ENCODE peak calls at places on chromosomes 11 and 22, in nine cellular contexts. D is ovary, V is stomach, U is A549, T is transverse colon, B is HepG2, R is GM12878, W is tibial nerve, K is suprapubic skin. J is an unnamed sample.

GRCh38 chr11:44308923-44309482 is 936 bp downstream of the ALX4 start:
- DNase-seq in R (no peak), V (no peak), T (no peak), D (no peak), U (no peak), W (no peak), B (no peak), K (no peak), J (no peak)

GRCh38 chr11:75554258-75555022 is 7.6 kb upstream of the SERPINH1 start:
- DNase-seq in B (peak), U (no peak), T (peak), D (peak), V (peak), K (peak), W (peak), R (no peak), J (peak)

GRCh38 chr22:31046591-31047226 is 34.4 kb upstream of the SMTN start:
- DNase-seq in K (no peak), V (peak), W (peak), D (peak), T (peak), R (no peak), U (no peak), B (peak), J (peak)

GRCh38 chr11:131385763-131386394 is 15.5 kb downstream of the NTM start:
- DNase-seq in T (no peak), K (no peak), B (no peak), U (no peak), W (no peak), R (no peak), V (no peak), D (no peak), J (no peak)

GRCh38 chr11:69311767-69312385 is 17.9 kb downstream of the MYEOV start:
- DNase-seq in B (no peak), U (no peak), W (no peak), D (no peak), V (no peak), T (no peak), R (no peak), K (peak), J (peak)

GRCh38 chr22:39808087-39808486 is 85.5 kb downstream of the ENTHD1 start:
- DNase-seq in R (no peak), B (peak), K (no peak), U (peak), W (no peak), D (no peak), V (no peak), T (peak), J (no peak)

GRCh38 chr11:133897331-133897650 is 52.0 kb upstream of the SPATA19 start:
- DNase-seq in U (no peak), K (peak), D (no peak), R (no peak), W (no peak), B (no peak), V (no peak), T (no peak), J (peak)

GRCh38 chr11:14836106-14836492 is 55.9 kb downstream of the CYP2R1 start:
- DNase-seq in V (no peak), B (no peak), K (no peak), R (no peak), D (no peak), W (no peak), T (no peak), U (no peak), J (no peak)

GRCh38 chr11:70297341-70297740 is 26.9 kb downstream of the PPFIA1 start:
- DNase-seq in T (no peak), W (no peak), V (no peak), B (no peak), D (no peak), K (no peak), U (no peak), R (no peak), J (no peak)

GRCh38 chr11:73040046-73040445 is 102.1 kb downstream of the FCHSD2 start:
- DNase-seq in U (no peak), V (no peak), W (no peak), T (no peak), D (no peak), K (no peak), B (no peak), R (no peak), J (no peak)

GRCh38 chr11:119315139-119316016 is 1.6 kb downstream of the MCAM start:
- DNase-seq in B (no peak), R (no peak), W (no peak), U (no peak), D (no peak), T (peak), V (no peak), K (peak), J (peak)

GRCh38 chr22:50314081-50314454 is 6.6 kb upstream of the PLXNB2 start:
- DNase-seq in U (no peak), V (no peak), B (no peak), T (no peak), R (no peak), K (no peak), W (no peak), D (no peak), J (no peak)

GRCh38 chr11:72439455-72439854 is 5.1 kb upstream of the CLPB start:
- DNase-seq in W (no peak), R (no peak), K (no peak), U (no peak), B (no peak), T (no peak), V (no peak), D (no peak), J (no peak)

GRCh38 chr11:48013269-48013901 is 33.0 kb downstream of the PTPRJ start:
- DNase-seq in V (peak), T (peak), K (no peak), R (no peak), U (peak), B (peak), D (no peak), W (no peak), J (peak)

GRCh38 chr11:65524010-65524746 is 705 bp upstream of the SCYL1 start:
- DNase-seq in U (no peak), K (peak), V (no peak), R (no peak), T (peak), W (no peak), D (peak), B (no peak), J (peak)

GRCh38 chr11:14182833-14183340 is 176.1 kb downstream of the RRAS2 start:
- DNase-seq in D (no peak), V (no peak), R (no peak), B (no peak), U (no peak), K (no peak), W (no peak), T (no peak), J (no peak)

GRCh38 chr11:74443071-74443864 is 24.1 kb downstream of the KCNE3 start:
- DNase-seq in R (no peak), T (peak), U (peak), V (peak), B (peak), W (no peak), K (no peak), D (no peak), J (no peak)

GRCh38 chr11:69636512-69636866 is 4.5 kb upstream of the CCND1 start:
- DNase-seq in U (peak), R (no peak), V (peak), K (no peak), T (peak), W (no peak), B (no peak), D (peak), J (peak)

GRCh38 chr11:28833670-28834069 is 725.5 kb downstream of the METTL15 start:
- DNase-seq in U (peak), B (no peak), R (no peak), D (no peak), V (no peak), W (no peak), T (no peak), K (no peak), J (no peak)

GRCh38 chr11:67266424-67267187 is at the start of gene GRK2:
- DNase-seq in T (no peak), D (peak), R (no peak), K (no peak), W (no peak), B (no peak), U (peak), V (peak), J (peak)

GRCh38 chr11:115500547-115501503 is 3.4 kb downstream of the CADM1 start:
- DNase-seq in V (no peak), K (no peak), B (peak), T (no peak), W (no peak), D (no peak), U (no peak), R (no peak), J (no peak)

GRCh38 chr11:35030716-35031213 is 108.2 kb upstream of the CD44 start:
- DNase-seq in B (no peak), D (no peak), W (no peak), T (peak), K (peak), V (no peak), R (no peak), U (peak), J (peak)

GRCh38 chr22:46007848-46008261 is 30.9 kb upstream of the WNT7B start:
- DNase-seq in K (peak), W (peak), R (no peak), B (no peak), V (peak), T (peak), U (no peak), D (peak), J (peak)

GRCh38 chr22:45290410-45290936 is 5.7 kb downstream of the UPK3A start:
- DNase-seq in U (peak), R (no peak), V (peak), D (no peak), K (peak), B (no peak), W (no peak), T (peak), J (no peak)

GRCh38 chr11:66789097-66789890 is 53.9 kb upstream of the RCE1 start:
- DNase-seq in U (no peak), D (no peak), K (no peak), T (no peak), W (no peak), B (peak), V (no peak), R (no peak), J (no peak)

GRCh38 chr11:21785351-21785750 is 407.5 kb upstream of the ANO5 start:
- DNase-seq in B (no peak), K (no peak), D (no peak), T (no peak), V (no peak), R (no peak), U (no peak), W (no peak), J (no peak)

GRCh38 chr11:68303083-68303482 is 9.3 kb upstream of the LRP5 start:
- DNase-seq in D (no peak), R (no peak), K (no peak), W (no peak), U (no peak), V (no peak), B (no peak), T (no peak), J (no peak)

GRCh38 chr11:1233351-1234053 is 10.6 kb downstream of the MUC5B start:
- DNase-seq in W (no peak), B (no peak), U (no peak), R (no peak), V (no peak), T (peak), D (no peak), K (peak), J (peak)

GRCh38 chr11:104665631-104666030 is 232.6 kb downstream of the CASP12 start:
- DNase-seq in T (no peak), D (no peak), R (no peak), B (no peak), U (no peak), K (no peak), W (no peak), V (no peak), J (no peak)

GRCh38 chr11:57643802-57644201 is 5.9 kb downstream of the YPEL4 start:
- DNase-seq in V (no peak), K (no peak), T (no peak), U (no peak), W (no peak), D (no peak), B (no peak), R (no peak), J (no peak)

GRCh38 chr11:23586188-23586587 is 725.9 kb upstream of the CCDC179 start:
- DNase-seq in U (no peak), D (no peak), T (no peak), B (no peak), V (no peak), R (no peak), K (no peak), W (no peak), J (no peak)

GRCh38 chr11:63599211-63600122 is 14.8 kb downstream of the PLAAT3 start:
- DNase-seq in R (no peak), K (peak), W (no peak), T (no peak), B (no peak), D (no peak), U (peak), V (no peak), J (no peak)

GRCh38 chr22:18032455-18033101 is 8.2 kb upstream of the MICAL3 start:
- DNase-seq in V (no peak), K (peak), W (no peak), D (no peak), T (no peak), B (no peak), U (peak), R (no peak), J (no peak)

GRCh38 chr11:8389034-8389996 is 125.6 kb upstream of the LMO1 start:
- DNase-seq in U (no peak), R (no peak), B (peak), V (peak), K (no peak), D (peak), W (no peak), T (no peak), J (no peak)

GRCh38 chr11:8386134-8386864 is 122.6 kb upstream of the LMO1 start:
- DNase-seq in T (no peak), K (no peak), R (peak), B (no peak), V (no peak), D (no peak), U (no peak), W (no peak), J (no peak)

GRCh38 chr11:8384199-8384821 is 120.6 kb upstream of the LMO1 start:
- DNase-seq in U (peak), B (no peak), R (no peak), D (peak), W (no peak), V (peak), T (peak), K (no peak), J (peak)

GRCh38 chr11:8387693-8388092 is 124.0 kb upstream of the LMO1 start:
- DNase-seq in D (no peak), R (no peak), U (no peak), V (no peak), W (no peak), B (no peak), K (no peak), T (no peak), J (no peak)

GRCh38 chr11:8387141-8387540 is 123.5 kb upstream of the LMO1 start:
- DNase-seq in D (no peak), R (no peak), K (no peak), B (no peak), W (no peak), U (no peak), T (no peak), V (no peak), J (no peak)
- TF ChIP-seq EP300 in D (no peak), R (no peak), K (no peak), B (no peak), W (no peak), U (no peak), T (no peak), V (no peak), J (no peak)

DNA sequence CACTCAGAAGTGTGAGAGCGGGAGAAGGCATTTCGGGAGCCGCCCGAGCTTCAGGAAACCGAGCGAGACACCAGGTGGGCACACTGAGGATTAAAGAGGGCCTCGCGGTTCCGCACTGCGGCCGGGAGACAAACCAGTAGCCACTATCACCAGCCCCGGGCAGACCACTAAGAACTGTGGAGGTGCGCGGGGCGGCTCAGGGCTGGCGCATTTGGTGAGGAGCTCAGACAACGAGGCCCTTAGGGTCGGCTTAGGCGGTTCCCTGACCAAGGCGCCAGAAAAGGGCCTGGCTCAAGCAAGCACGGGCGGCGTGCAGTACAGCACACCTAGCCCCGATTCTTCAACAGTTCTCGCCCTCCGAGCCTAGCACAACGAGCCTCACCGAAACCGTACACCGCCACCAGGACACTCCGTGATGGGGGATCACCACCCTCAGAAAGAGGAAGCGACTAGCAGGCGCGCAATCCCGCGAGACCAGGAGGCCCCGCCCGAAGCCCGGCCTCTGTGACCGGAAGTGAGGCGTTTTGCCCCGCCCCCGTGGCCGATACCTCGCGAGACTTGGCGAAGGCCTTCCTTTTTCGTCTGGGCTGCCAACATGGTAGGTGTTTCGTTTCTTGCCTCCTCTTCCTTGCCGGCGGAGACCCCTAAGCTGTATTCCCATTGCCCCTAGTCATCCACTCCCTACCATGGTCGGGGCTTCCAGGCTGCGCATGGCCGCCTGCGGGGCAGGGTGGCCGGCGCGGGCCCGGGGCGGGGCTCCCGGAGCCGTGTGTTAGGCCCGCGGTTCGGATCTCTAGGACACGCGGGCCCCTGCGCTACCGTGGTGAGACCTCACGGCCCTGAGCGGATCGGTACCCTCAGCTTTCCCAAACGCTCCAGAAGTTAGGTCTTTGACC is at the start of the genes RPL27A and TRIM66:
- DNase-seq in W (peak), K (peak), T (peak), V (peak), U (peak), D (peak), B (peak), R (peak), J (peak)
- TF ChIP-seq POLR2A in W (peak), K (peak), T (peak), V (peak), U (peak), D (peak), B (peak), R (peak), J (peak)

GRCh38 chr22:23026777-23027176 is 43.5 kb upstream of the GNAZ start:
- DNase-seq in U (no peak), W (no peak), R (no peak), D (no peak), K (no peak), T (no peak), B (no peak), V (no peak), J (no peak)
- TF ChIP-seq EP300 in U (no peak), W (no peak), R (no peak), D (no peak), K (no peak), T (no peak), B (no peak), V (no peak), J (no peak)

DNA sequence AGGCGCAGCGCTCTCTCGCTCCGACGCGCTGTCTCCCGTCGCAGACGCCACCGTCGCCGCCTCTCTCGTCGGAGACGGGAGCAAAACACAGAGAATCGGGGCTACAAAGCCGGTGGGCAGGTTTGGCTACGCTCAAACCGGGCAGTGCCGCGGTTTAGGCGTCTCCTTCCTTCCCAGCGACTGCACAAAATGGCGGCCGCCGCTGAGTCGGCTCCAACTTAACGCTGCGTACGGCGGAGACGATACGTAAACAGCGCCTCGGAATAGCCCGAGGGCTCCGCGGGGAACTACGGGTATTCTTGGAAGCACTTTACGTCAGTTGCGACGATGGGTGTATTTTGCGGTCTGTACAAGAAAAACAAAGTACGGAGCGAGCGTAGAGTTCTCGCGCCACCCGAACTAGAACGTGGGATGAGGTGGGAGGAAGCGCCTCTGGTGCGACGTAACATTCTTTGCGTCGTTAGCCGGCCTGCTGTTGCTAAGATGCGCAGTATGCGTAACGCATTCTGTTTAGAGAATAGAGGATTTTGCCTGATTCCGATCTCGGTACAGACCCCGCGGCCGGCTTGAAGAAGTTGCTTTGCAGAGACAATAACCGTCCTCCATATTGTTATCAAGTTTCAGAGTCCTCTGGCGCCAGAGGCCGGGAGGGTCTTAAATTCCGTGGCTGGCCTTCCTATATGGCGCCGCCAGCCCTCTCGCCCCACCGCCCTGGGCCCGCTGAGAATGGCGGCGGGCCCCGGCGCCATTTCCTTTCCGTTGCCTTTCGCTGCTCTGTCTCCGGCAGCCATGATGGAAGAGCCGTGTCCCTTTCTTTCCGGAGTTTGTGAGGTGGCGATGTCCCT is at the start of gene DDX17:
- DNase-seq in K (peak), U (peak), T (peak), R (peak), V (peak), B (peak), D (peak), W (peak), J (peak)
- TF ChIP-seq POLR2A in K (peak), U (peak), T (peak), R (peak), V (peak), B (peak), D (peak), W (peak), J (peak)

GRCh38 chr11:126627376-126627775 is 271.9 kb downstream of the ST3GAL4 start:
- DNase-seq in U (no peak), K (no peak), D (no peak), T (no peak), R (no peak), V (no peak), B (no peak), W (no peak), J (no peak)
- TF ChIP-seq EP300 in U (no peak), K (no peak), D (no peak), T (no peak), R (no peak), V (no peak), B (no peak), W (no peak), J (no peak)

DNA sequence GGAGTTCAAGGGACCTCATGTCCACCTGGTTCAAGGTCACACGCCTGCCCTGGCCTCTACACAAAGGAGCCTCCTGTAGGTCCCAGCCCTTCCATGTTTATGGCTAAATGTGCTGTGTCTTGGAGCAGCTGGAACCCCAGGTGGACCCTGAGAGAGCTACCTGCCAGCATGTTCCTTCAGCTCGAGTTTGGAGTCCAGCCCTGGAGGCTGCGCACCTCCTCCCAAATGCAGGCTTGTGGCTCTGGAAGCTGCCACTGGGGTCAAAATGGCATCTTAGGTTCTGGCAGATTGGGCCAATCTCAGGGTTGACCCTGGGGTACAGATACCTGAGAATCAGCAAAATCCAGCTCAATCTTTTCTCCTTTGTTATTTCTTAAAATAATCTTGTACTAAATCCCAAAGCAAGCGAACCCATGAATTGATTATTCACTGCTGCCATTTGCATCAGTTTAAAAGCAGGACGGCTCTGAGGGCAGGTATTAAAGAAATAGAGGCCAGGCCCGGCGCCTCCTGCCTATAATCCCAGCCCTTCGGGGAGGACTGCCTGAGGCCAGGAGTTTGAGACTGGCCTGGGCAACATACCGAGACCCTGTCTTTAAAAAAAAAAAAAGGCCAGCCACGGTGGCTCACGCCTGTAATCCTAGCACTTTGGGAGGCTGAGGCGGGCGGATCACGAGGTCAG is 2.9 kb downstream of the TNFRSF13C start:
- DNase-seq in V (no peak), T (no peak), B (no peak), W (no peak), R (no peak), D (no peak), U (no peak), K (no peak), J (no peak)
- TF ChIP-seq POLR2A in V (no peak), T (no peak), B (no peak), W (no peak), R (no peak), D (no peak), U (no peak), K (no peak), J (no peak)